ENCODE peak calls at places on chromosomes 11 and 22, in five cellular contexts. X, U, J, L and C are unnamed samples.

GRCh38 chr11:124812876-124813275 is 12.7 kb upstream of the MSANTD2 start:
- DNase-seq in L (no peak), X (no peak), J (no peak), U (no peak), C (no peak)

GRCh38 chr22:43113516-43114251 is 3.1 kb downstream of the BIK start:
- DNase-seq in J (no peak), X (no peak), L (no peak), U (peak; percentile 49), C (no peak)

GRCh38 chr11:5624489-5625278 is at the start of gene TRIM34:
- DNase-seq in U (no peak), J (peak; percentile 80), L (peak; percentile 84), X (peak; percentile 85), C (peak; percentile 73)

GRCh38 chr11:4683020-4683419 is 14.6 kb downstream of the OR51E2 start:
- DNase-seq in L (no peak), J (no peak), X (no peak), U (no peak), C (no peak)

GRCh38 chr11:19675397-19675796 is 37.2 kb upstream of the NAV2 start:
- DNase-seq in J (no peak), L (no peak), X (no peak), U (no peak), C (no peak)

GRCh38 chr11:73759520-73760065 is 1.3 kb downstream of the RAB6A start:
- DNase-seq in L (no peak), J (peak; percentile 50), U (no peak), X (no peak), C (no peak)

GRCh38 chr11:81203876-81204275 is 1529.8 kb downstream of the FAM181B start:
- DNase-seq in X (no peak), U (no peak), J (peak; percentile 77), L (no peak), C (no peak)

GRCh38 chr11:19812710-19813109 is 100.1 kb downstream of the NAV2 start:
- DNase-seq in U (no peak), L (no peak), X (no peak), J (no peak), C (no peak)

GRCh38 chr11:61152816-61153592 is 8.2 kb downstream of the VPS37C start:
- DNase-seq in J (peak; percentile 80), X (no peak), L (no peak), U (no peak), C (peak; percentile 64)

GRCh38 chr22:21587803-21588611 is 20.5 kb downstream of the UBE2L3 start:
- DNase-seq in U (no peak), L (no peak), J (peak; percentile 64), X (no peak), C (peak; percentile 44)

GRCh38 chr11:124897681-124898680 is at the start of gene ROBO4:
- DNase-seq in L (no peak), X (no peak), U (no peak), J (peak; percentile 89), C (peak; percentile 91)

GRCh38 chr11:473975-474785 is 24.1 kb downstream of the PTDSS2 start:
- DNase-seq in U (peak; percentile 78), J (no peak), L (no peak), X (no peak), C (no peak)

GRCh38 chr11:86741489-86742435 is 58.6 kb upstream of the PRSS23 start:
- DNase-seq in L (no peak), X (no peak), U (no peak), J (peak; percentile 91), C (peak; percentile 88)

GRCh38 chr22:37582526-37582925 is 2.6 kb upstream of the LGALS2 start:
- DNase-seq in X (no peak), L (no peak), J (no peak), U (no peak), C (no peak)

GRCh38 chr11:1339066-1339675 is 29.7 kb upstream of the TOLLIP start:
- DNase-seq in J (no peak), U (no peak), X (no peak), L (no peak), C (peak; percentile 29)

GRCh38 chr11:64132388-64132771 is 33.5 kb downstream of the MACROD1 start:
- DNase-seq in L (no peak), J (no peak), X (no peak), U (no peak), C (no peak)

GRCh38 chr11:122354029-122354697 is 238.1 kb upstream of the BLID start:
- DNase-seq in X (no peak), L (no peak), J (no peak), U (no peak), C (no peak)

GRCh38 chr11:1229471-1230120 is 6.7 kb downstream of the MUC5B start:
- DNase-seq in U (peak; percentile 14), L (no peak), X (peak; percentile 64), J (no peak), C (no peak)

GRCh38 chr11:10990637-10991036 is 132.8 kb upstream of the ZBED5 start:
- DNase-seq in U (no peak), J (no peak), X (no peak), L (no peak), C (no peak)

GRCh38 chr22:45638834-45639746 is 32.5 kb upstream of the ATXN10 start:
- DNase-seq in J (peak; percentile 62), L (peak; percentile 74), X (peak; percentile 63), U (no peak), C (peak; percentile 10)

GRCh38 chr11:122720482-122720881 is 65.0 kb downstream of the UBASH3B start:
- DNase-seq in L (no peak), X (no peak), U (no peak), J (no peak), C (peak; percentile 42)

GRCh38 chr11:114928260-114928870 is 250.0 kb downstream of the NXPE2 start:
- DNase-seq in J (no peak), U (no peak), L (no peak), X (no peak), C (no peak)

GRCh38 chr11:126719740-126720139 is 280.8 kb downstream of the KIRREL3 start:
- DNase-seq in X (no peak), J (no peak), U (no peak), L (no peak), C (peak; percentile 29)

GRCh38 chr11:48172818-48173609 is 43.6 kb upstream of the OR4B1 start:
- DNase-seq in X (peak; percentile 56), J (peak; percentile 79), U (peak; percentile 76), L (peak; percentile 46), C (peak; percentile 30)

GRCh38 chr22:18104566-18104965 is 6.0 kb upstream of the TUBA8 start:
- DNase-seq in J (peak; percentile 66), L (no peak), X (no peak), U (no peak), C (peak; percentile 43)

GRCh38 chr11:31927982-31928381 is 116.9 kb upstream of the PAX6 start:
- DNase-seq in J (no peak), L (no peak), X (no peak), U (no peak), C (no peak)

GRCh38 chr11:62497132-62497915 is 49.3 kb downstream of the AHNAK start:
- DNase-seq in L (peak; percentile 47), X (peak; percentile 65), J (peak; percentile 74), U (no peak), C (peak; percentile 64)

GRCh38 chr22:43164636-43165035 is 13.3 kb downstream of the TSPO start:
- DNase-seq in L (no peak), X (no peak), J (no peak), U (no peak), C (no peak)

GRCh38 chr11:133821776-133822175 is 23.5 kb downstream of the SPATA19 start:
- DNase-seq in U (peak; percentile 77), L (peak; percentile 37), X (peak; percentile 46), J (peak; percentile 33), C (no peak)

GRCh38 chr11:15641191-15641810 is 526.6 kb downstream of the INSC start:
- DNase-seq in U (no peak), J (no peak), L (no peak), X (no peak), C (no peak)

DNA sequence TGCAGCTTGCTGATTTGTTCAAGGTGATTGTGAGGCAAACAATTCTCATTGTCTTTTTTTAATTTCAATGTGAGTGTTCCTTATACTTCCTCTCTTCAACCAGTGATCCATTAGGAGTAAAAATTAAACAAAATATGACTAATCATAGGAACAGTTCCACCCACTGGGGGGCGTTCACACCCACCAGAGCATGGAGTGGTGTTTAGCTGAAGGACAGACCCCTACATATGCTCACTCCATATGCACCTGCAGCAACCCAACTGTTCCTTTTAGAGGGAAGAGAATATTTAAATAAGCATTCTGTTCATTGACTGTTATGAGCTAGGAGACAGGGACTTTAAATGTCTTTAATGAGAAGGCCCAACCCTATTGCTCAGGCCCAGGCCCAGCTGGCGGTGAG is 78.7 kb upstream of the DRD2 start:
- DNase-seq in U (peak; percentile 63), L (no peak), J (no peak), X (no peak), C (no peak)
- TF ChIP-seq CTCF in U (peak; percentile 66), L (no peak), J (peak; percentile 22), X (no peak), C (no peak)

GRCh38 chr22:46984751-46985506 is 222.5 kb downstream of the TBC1D22A start:
- DNase-seq in X (no peak), L (no peak), U (no peak), J (peak; percentile 67), C (peak; percentile 75)
- TF ChIP-seq CTCF in X (no peak), L (no peak), U (no peak), J (no peak), C (no peak)

GRCh38 chr22:38924197-38924952 is 33.0 kb upstream of the APOBEC3A start:
- DNase-seq in J (peak; percentile 88), X (peak; percentile 90), L (no peak), U (no peak), C (peak; percentile 88)
- TF ChIP-seq CTCF in J (no peak), X (no peak), L (no peak), U (no peak), C (no peak)

GRCh38 chr22:48492371-48493320 is 1335.0 kb downstream of the BRD1 start:
- DNase-seq in J (peak; percentile 85), U (peak; percentile 65), L (peak; percentile 57), X (peak; percentile 49), C (peak; percentile 81)
- TF ChIP-seq CTCF in J (peak; percentile 96), U (peak; percentile 50), L (peak; percentile 77), X (peak; percentile 58), C (peak; percentile 82)

GRCh38 chr11:17528906-17529813 is 15.1 kb downstream of the USH1C start:
- DNase-seq in L (no peak), J (no peak), U (no peak), X (no peak), C (no peak)
- TF ChIP-seq CTCF in L (no peak), J (no peak), U (no peak), X (no peak), C (no peak)